ENCODE peak calls at places on chromosome 6, in four cellular contexts. F, G, Z and D are unnamed samples.

GRCh38 chr6:170160031-170160627 is 130.7 kb downstream of the DLL1 start:
- DNase-seq in Z (peak), F (no peak), G (peak), D (peak)

GRCh38 chr6:157990321-157991066 is 8.8 kb downstream of the SYNJ2 start:
- DNase-seq in F (no peak), G (no peak), Z (peak), D (peak)

GRCh38 chr6:20572940-20573339 is 38.7 kb downstream of the CDKAL1 start:
- DNase-seq in Z (no peak), F (peak), G (no peak), D (no peak)

GRCh38 chr6:140908505-140908904 is 1224.2 kb upstream of the GJE1 start:
- DNase-seq in F (no peak), G (no peak), Z (no peak), D (no peak)

GRCh38 chr6:44131880-44132279 is 4.5 kb downstream of the TMEM63B start:
- DNase-seq in G (no peak), Z (no peak), F (no peak), D (no peak)

GRCh38 chr6:151391021-151391470 is 313 bp downstream of the ZBTB2 start:
- DNase-seq in F (peak), Z (peak), G (peak), D (no peak)

GRCh38 chr6:121235386-121235785 is 98.9 kb downstream of the TBC1D32 start:
- DNase-seq in Z (no peak), G (no peak), F (no peak), D (no peak)

GRCh38 chr6:78492351-78493010 is 374.9 kb upstream of the IRAK1BP1 start:
- DNase-seq in F (peak), G (no peak), Z (no peak), D (no peak)

GRCh38 chr6:6969761-6970223 is 138.0 kb upstream of the RREB1 start:
- DNase-seq in Z (no peak), F (no peak), G (no peak), D (no peak)

GRCh38 chr6:14635195-14635594 is 517.6 kb downstream of the CD83 start:
- DNase-seq in Z (no peak), F (no peak), G (peak), D (peak)

GRCh38 chr6:3331498-3331897 is 72.8 kb downstream of the PSMG4 start:
- DNase-seq in Z (no peak), G (no peak), F (no peak), D (no peak)

GRCh38 chr6:169363590-169363989 is 109.9 kb upstream of the THBS2 start:
- DNase-seq in F (peak), Z (no peak), G (no peak), D (no peak)

GRCh38 chr6:150273457-150274309 is 95.1 kb upstream of the IYD start:
- DNase-seq in F (no peak), Z (no peak), G (no peak), D (no peak)

GRCh38 chr6:47650553-47651432 is 47.6 kb upstream of the ADGRF4 start:
- DNase-seq in Z (no peak), G (no peak), F (no peak), D (no peak)

GRCh38 chr6:73739097-73739496 is 43.1 kb downstream of the CD109 start:
- DNase-seq in G (peak), F (peak), Z (no peak), D (no peak)

GRCh38 chr6:145838305-145838704 is 23.7 kb upstream of the FBXO30 start:
- DNase-seq in F (no peak), Z (no peak), G (no peak), D (no peak)

GRCh38 chr6:46016063-46016608 is 476 bp upstream of the CLIC5 start:
- DNase-seq in F (no peak), Z (no peak), G (no peak), D (no peak)

GRCh38 chr6:37565267-37566208 is 65.8 kb upstream of the CCDC167 start:
- DNase-seq in G (no peak), Z (no peak), F (no peak), D (no peak)

GRCh38 chr6:116971959-116972358 is 94.9 kb downstream of the RFX6 start:
- DNase-seq in G (no peak), F (peak), Z (no peak), D (peak)